ENCODE peak calls at places on chromosomes 1 and 21, in eight cellular contexts. X is lower lobe of right lung, Y is upper lobe of right lung, E is BE2C, A is Peyer's patch, M is K562, H is ovary, Q is heart right ventricle. V is an unnamed sample. For H3K27me3, the result is how much of the 10 kb centered on the place peaks cover.

GRCh38 chr1:153292740-153293479 is 19.8 kb downstream of the PGLYRP3 start:
- DNase-seq in A (no peak), Y (no peak), H (no peak), E (no peak), X (no peak), Q (no peak), M (peak), V (no peak)

GRCh38 chr1:203521071-203521794 is 27.3 kb downstream of the OPTC start:
- DNase-seq in A (no peak), Y (no peak), Q (no peak), H (no peak), E (peak), M (no peak), X (no peak), V (no peak)

GRCh38 chr21:29332461-29333354 is 34.0 kb downstream of the BACH1 start:
- DNase-seq in A (no peak), H (no peak), M (no peak), Y (no peak), Q (no peak), E (no peak), X (no peak), V (no peak)

GRCh38 chr1:61223140-61223539 is 140.8 kb downstream of the NFIA start:
- DNase-seq in H (no peak), Q (no peak), M (no peak), A (no peak), Y (no peak), E (no peak), X (no peak), V (no peak)

GRCh38 chr1:113792471-113792870 is 19.8 kb downstream of the RSBN1 start:
- DNase-seq in A (no peak), M (no peak), E (no peak), H (no peak), Y (no peak), X (no peak), Q (no peak), V (no peak)

GRCh38 chr1:83011270-83011669 is 987.7 kb downstream of the TTLL7 start:
- DNase-seq in H (no peak), Y (no peak), A (no peak), X (no peak), Q (no peak), M (no peak), E (no peak), V (no peak)

GRCh38 chr1:214563881-214564280 is 12.5 kb upstream of the PTPN14 start:
- DNase-seq in H (no peak), E (no peak), Y (no peak), X (no peak), M (no peak), A (no peak), Q (no peak), V (no peak)

GRCh38 chr1:199272107-199272506 is 633.3 kb downstream of the PTPRC start:
- DNase-seq in Q (no peak), M (no peak), E (no peak), X (no peak), A (no peak), H (no peak), Y (no peak), V (no peak)

DNA sequence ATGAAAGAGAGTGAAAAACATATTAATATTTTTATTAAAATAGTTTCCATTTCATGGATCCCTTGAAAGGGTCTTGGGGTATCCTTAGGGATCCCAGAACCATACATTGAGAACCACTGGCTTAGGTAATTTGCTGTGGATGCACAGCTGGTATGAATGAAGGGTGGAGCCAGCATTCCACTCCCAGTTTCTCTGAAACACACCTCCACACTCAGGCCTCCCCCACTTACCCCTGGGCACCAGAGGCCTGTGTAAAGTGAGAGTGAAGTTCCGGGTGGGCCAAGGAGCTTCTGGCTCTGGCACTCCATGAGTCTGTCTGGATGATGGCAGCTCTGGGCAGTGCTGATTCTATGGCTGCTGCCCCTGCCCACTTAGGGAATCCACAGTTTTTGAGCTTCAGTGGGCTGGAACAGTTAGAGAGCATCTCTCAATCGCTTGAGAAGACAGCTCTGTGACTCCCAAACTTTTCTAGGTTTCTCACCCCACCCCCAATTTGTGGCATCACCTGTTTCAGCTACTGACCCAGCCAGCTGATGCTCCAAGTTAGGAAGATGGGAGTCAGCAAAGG is 57.8 kb upstream of the CD1D start:
- DNase-seq in H (no peak), A (no peak), Q (no peak), E (no peak), X (no peak), M (no peak), Y (no peak), V (no peak)
- H3K27me3 ChIP-seq in H (under half), A (under half), Q (under half), E (under half), X (under half), M (under half), Y (under half), V (under half)

GRCh38 chr1:2019162-2019542 is at the start of gene GABRD:
- DNase-seq in X (no peak), M (no peak), Y (no peak), H (no peak), E (no peak), A (no peak), Q (no peak), V (no peak)

GRCh38 chr1:2018217-2019161 is 656 bp upstream of the GABRD start:
- DNase-seq in E (no peak), Q (no peak), X (no peak), H (no peak), M (no peak), A (no peak), Y (no peak), V (no peak)

GRCh38 chr1:2019571-2020309 is 595 bp downstream of the GABRD start:
- DNase-seq in Q (no peak), H (no peak), A (no peak), E (no peak), M (no peak), Y (no peak), X (no peak), V (no peak)

GRCh38 chr1:2021550-2021949 is 2.4 kb downstream of the GABRD start:
- DNase-seq in E (no peak), H (no peak), M (no peak), Q (no peak), Y (no peak), X (no peak), A (no peak), V (no peak)

GRCh38 chr1:2020310-2020655 is 1.1 kb downstream of the GABRD start:
- DNase-seq in X (no peak), Q (no peak), E (no peak), A (no peak), M (no peak), Y (no peak), H (no peak), V (no peak)
- H3K27me3 ChIP-seq in X (half or more), Q (half or more), E (half or more), A (under half), M (half or more), Y (half or more), H (under half), V (under half)

GRCh38 chr1:11400155-11400554 is 78.8 kb upstream of the DISP3 start:
- DNase-seq in Q (no peak), H (no peak), X (no peak), M (no peak), E (no peak), Y (no peak), A (no peak), V (no peak)
- H3K27me3 ChIP-seq in Q (under half), H (under half), X (under half), M (half or more), E (under half), Y (under half), A (under half), V (under half)

GRCh38 chr1:15847893-15848142 is 311 bp downstream of the SPEN start:
- DNase-seq in A (no peak), E (no peak), X (no peak), Q (no peak), Y (no peak), H (no peak), M (no peak), V (no peak)
- H3K27me3 ChIP-seq in A (under half), E (under half), X (under half), Q (under half), Y (under half), H (under half), M (under half), V (under half)

DNA sequence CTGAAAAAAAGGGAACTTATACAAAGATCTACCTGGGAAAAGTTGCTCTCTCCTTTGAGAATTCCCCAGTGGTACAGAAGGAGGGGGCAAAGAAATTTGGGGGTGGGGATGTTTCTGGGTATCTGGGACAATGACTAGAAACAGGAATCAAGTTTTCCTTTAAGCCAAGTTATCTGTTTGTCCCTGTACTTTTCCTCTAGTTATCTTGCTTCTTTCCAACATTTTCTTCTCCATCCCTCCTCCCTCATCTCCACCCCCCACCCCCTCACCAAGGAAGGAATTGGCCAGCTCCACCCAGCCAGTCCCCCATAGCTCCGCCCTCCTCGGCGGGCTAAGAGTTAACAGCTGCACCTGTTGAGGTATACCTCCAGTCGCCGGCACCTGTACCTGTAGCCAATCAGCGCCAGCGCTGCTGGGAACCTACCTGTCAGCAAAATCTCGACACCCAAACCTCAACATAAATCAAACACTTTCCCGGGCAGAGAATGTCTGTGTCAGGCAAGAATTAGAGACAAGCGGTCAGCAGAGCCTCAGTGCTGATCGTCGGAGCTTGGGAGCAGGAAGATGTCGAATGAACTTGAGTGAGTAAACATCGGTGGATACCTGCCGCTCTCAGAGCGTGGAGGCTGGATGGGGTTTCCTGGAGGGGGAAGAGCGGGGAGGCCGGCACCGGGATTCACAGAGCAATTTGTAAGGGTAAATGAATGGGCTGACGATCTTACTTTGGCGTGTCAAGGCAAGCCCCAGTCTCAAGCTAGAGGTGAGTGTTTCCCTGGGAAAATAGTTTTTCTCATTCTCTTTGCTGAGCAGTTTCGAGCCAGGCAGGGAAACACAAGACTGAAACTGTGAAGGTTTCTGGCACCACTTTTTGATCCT is at the start of gene GRHL3:
- DNase-seq in H (no peak), X (peak), A (no peak), M (no peak), E (no peak), Q (no peak), Y (peak), V (no peak)
- H3K27me3 ChIP-seq in H (under half), X (under half), A (under half), M (half or more), E (under half), Q (half or more), Y (under half), V (under half)

GRCh38 chr1:3347257-3348020 is 107.0 kb upstream of the ARHGEF16 start:
- DNase-seq in Q (no peak), M (no peak), X (no peak), E (peak), A (no peak), H (no peak), Y (no peak), V (no peak)

GRCh38 chr1:3348196-3348865 is 106.1 kb upstream of the ARHGEF16 start:
- DNase-seq in A (no peak), Y (no peak), E (no peak), M (no peak), Q (peak), X (no peak), H (no peak), V (no peak)

GRCh38 chr1:3350441-3351261 is 103.8 kb upstream of the ARHGEF16 start:
- DNase-seq in X (no peak), M (no peak), Y (no peak), H (peak), A (no peak), Q (peak), E (no peak), V (peak)

GRCh38 chr1:3349968-3350299 is 104.5 kb upstream of the ARHGEF16 start:
- DNase-seq in M (no peak), H (no peak), Y (no peak), Q (no peak), E (no peak), X (no peak), A (no peak), V (no peak)

DNA sequence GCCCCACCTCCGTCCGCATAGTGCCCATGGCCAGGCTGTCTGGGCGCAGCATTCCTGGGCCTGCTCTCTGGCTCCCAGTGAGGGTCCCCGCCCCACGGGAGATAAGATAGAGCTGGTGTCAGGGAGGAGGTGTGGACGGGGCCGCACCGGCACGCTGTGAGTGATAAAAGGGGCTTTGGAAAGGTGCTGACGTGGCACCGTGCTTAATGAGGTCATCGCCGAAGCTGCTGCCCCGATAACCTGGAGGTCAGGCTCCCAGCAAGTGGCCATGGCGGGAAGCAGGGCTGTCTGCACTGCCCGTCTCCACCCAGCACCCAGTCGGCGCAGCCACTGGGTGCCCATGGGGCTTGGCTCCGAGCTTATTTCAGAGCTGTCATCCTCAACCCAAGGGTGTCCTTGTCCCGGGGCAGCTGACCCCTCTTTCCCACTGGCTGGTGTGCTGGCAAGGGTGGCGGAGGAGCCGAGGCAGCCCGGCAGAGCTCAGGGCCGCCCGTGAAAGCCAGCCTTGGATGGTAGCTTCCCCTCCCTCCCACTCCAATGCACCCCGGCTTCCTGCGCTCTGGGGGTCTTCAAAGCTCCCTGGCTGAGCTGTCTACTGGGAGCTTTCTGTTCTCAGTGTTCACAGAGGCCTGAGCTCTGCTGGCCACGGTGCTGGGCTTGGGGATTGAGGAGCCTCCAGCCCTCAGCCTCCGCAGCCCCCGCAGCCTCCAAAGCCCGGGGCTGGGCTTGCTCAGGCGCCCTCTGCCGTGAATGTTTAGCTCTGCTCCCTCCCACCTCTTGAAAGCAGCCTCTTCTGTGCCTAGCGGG is 105.1 kb upstream of the ARHGEF16 start:
- DNase-seq in Y (no peak), H (no peak), A (no peak), Q (peak), E (no peak), M (peak), X (no peak), V (peak)
- H3K27me3 ChIP-seq in Y (under half), H (under half), A (under half), Q (under half), E (under half), M (under half), X (under half), V (under half)

V was measured in right cardiac atrium.